ENCODE peak calls at places on chromosome 11, in seven cellular contexts. B is heart right ventricle; D is neuronal stem cell; Z is Jurkat, Clone E6-1; Q is LoVo; S is kidney tubule cell; I is anterior cingulate cortex. C is an unnamed sample.

GRCh38 chr11:68327586-68328370 is 15.4 kb downstream of the LRP5 start:
- DNase-seq in S (no peak), I (no peak), D (no peak), Z (no peak), Q (no peak), B (no peak), C (no peak)

GRCh38 chr11:34977039-34977906 is 60.9 kb downstream of the PDHX start:
- DNase-seq in B (no peak), D (no peak), S (peak; percentile 48), Z (no peak), Q (peak; percentile 19), I (no peak), C (no peak)

GRCh38 chr11:101215069-101215468 is 85.5 kb upstream of the PGR start:
- DNase-seq in D (no peak), Z (no peak), B (no peak), S (no peak), I (no peak), Q (no peak), C (no peak)

GRCh38 chr11:49208006-49208721 is at the start of gene FOLH1:
- DNase-seq in B (peak; percentile 24), D (peak; percentile 5), Z (no peak), Q (no peak), I (peak; percentile 35), S (peak; percentile 36), C (peak; percentile 63)

GRCh38 chr11:46277623-46278386 is at the start of gene CREB3L1:
- DNase-seq in Q (no peak), I (no peak), Z (no peak), S (no peak), D (no peak), B (peak; percentile 59), C (no peak)

GRCh38 chr11:16856022-16856471 is 117.6 kb downstream of the C11orf58 start:
- DNase-seq in S (no peak), I (no peak), Z (no peak), B (no peak), Q (no peak), D (no peak), C (no peak)

GRCh38 chr11:86787018-86787417 is 13.3 kb upstream of the PRSS23 start:
- DNase-seq in B (no peak), S (no peak), I (no peak), D (no peak), Z (no peak), Q (no peak), C (no peak)

GRCh38 chr11:69957849-69958248 is 120.3 kb upstream of the ANO1 start:
- DNase-seq in S (no peak), B (no peak), Q (no peak), Z (no peak), D (no peak), I (no peak), C (no peak)

GRCh38 chr11:45233121-45233803 is 52.9 kb downstream of the SYT13 start:
- DNase-seq in I (no peak), B (peak; percentile 71), D (peak; percentile 60), Z (peak; percentile 55), S (peak; percentile 56), Q (peak; percentile 52), C (peak; percentile 85)

GRCh38 chr11:14643697-14644395 is at the start of gene PDE3B:
- DNase-seq in Q (peak; percentile 50), D (peak; percentile 72), I (peak; percentile 36), Z (peak; percentile 62), B (peak; percentile 84), S (peak; percentile 68), C (peak; percentile 92)

GRCh38 chr11:69563946-69564780 is 76.8 kb upstream of the CCND1 start:
- DNase-seq in I (no peak), B (no peak), D (no peak), Z (no peak), S (peak; percentile 86), Q (no peak), C (peak; percentile 58)

GRCh38 chr11:66835762-66836405 is 7.4 kb upstream of the RCE1 start:
- DNase-seq in S (no peak), Q (no peak), B (no peak), D (no peak), Z (no peak), I (no peak), C (no peak)

GRCh38 chr11:60970369-60970774 is 1.1 kb upstream of the CD6 start:
- DNase-seq in D (no peak), Q (peak; percentile 61), S (peak; percentile 48), Z (peak; percentile 58), I (no peak), B (peak; percentile 69), C (peak; percentile 61)

GRCh38 chr11:83691387-83692088 is 405.4 kb upstream of the CCDC90B start:
- DNase-seq in Q (no peak), I (no peak), S (no peak), B (no peak), D (no peak), Z (no peak), C (peak; percentile 33)

GRCh38 chr11:76654980-76655379 is 15.6 kb downstream of the LRRC32 start:
- DNase-seq in D (no peak), B (no peak), Z (no peak), I (no peak), S (no peak), Q (no peak), C (no peak)

GRCh38 chr11:10317281-10317755 is 12.4 kb downstream of the ADM start:
- DNase-seq in I (no peak), Z (no peak), S (no peak), D (peak; percentile 65), B (no peak), Q (no peak), C (peak; percentile 44)

GRCh38 chr11:107719557-107720304 is 7.9 kb upstream of the SLN start:
- DNase-seq in D (no peak), I (no peak), Z (no peak), S (no peak), B (no peak), Q (no peak), C (no peak)

GRCh38 chr11:73663604-73664495 is 17.5 kb downstream of the PLEKHB1 start:
- DNase-seq in D (no peak), Q (no peak), I (no peak), S (no peak), B (no peak), Z (no peak), C (no peak)

GRCh38 chr11:65446446-65447277 is 24.1 kb downstream of the NEAT1 start:
- DNase-seq in Q (no peak), S (peak; percentile 41), B (no peak), D (no peak), I (no peak), Z (no peak), C (no peak)

GRCh38 chr11:11946878-11947277 is 61.5 kb downstream of the DKK3 start:
- DNase-seq in I (no peak), S (no peak), Q (no peak), D (no peak), B (no peak), Z (no peak), C (no peak)

GRCh38 chr11:123560001-123560400 is 94.4 kb downstream of the SCN3B start:
- DNase-seq in B (peak; percentile 64), Z (no peak), S (peak; percentile 47), D (no peak), Q (no peak), I (peak; percentile 48), C (peak; percentile 49)

GRCh38 chr11:130737866-130738431 is 178.3 kb downstream of the SNX19 start:
- DNase-seq in D (no peak), I (no peak), Q (no peak), S (peak; percentile 71), Z (no peak), B (peak; percentile 72), C (no peak)

GRCh38 chr11:111986589-111986988 is 38.6 kb upstream of the DLAT start:
- DNase-seq in Q (no peak), I (no peak), S (no peak), Z (no peak), B (no peak), D (no peak), C (no peak)

GRCh38 chr11:124740277-124740882 is 638 bp downstream of the NRGN start:
- DNase-seq in D (no peak), B (peak; percentile 43), I (no peak), S (no peak), Q (peak; percentile 22), Z (no peak), C (peak; percentile 57)

GRCh38 chr11:72672839-72673238 is 1.4 kb downstream of the PDE2A start:
- DNase-seq in B (no peak), Z (no peak), S (no peak), D (no peak), I (no peak), Q (no peak), C (no peak)

GRCh38 chr11:76313913-76314740 is 66.8 kb downstream of the THAP12 start:
- DNase-seq in Q (no peak), I (no peak), S (no peak), Z (no peak), D (no peak), B (no peak), C (peak; percentile 78)

GRCh38 chr11:60810151-60810550 is 25.0 kb downstream of the MS4A10 start:
- DNase-seq in D (no peak), Q (no peak), B (no peak), S (no peak), Z (no peak), I (no peak), C (no peak)

GRCh38 chr11:73950869-73951710 is at the start of gene DNAJB13:
- DNase-seq in B (no peak), D (peak; percentile 76), Q (no peak), I (no peak), Z (peak; percentile 41), S (peak; percentile 45), C (peak; percentile 76)

GRCh38 chr11:68583047-68583446 is 101.3 kb upstream of the GAL start:
- DNase-seq in D (no peak), B (no peak), I (no peak), Q (no peak), S (peak; percentile 85), Z (no peak), C (no peak)

GRCh38 chr11:111069076-111069475 is 176.4 kb upstream of the POU2AF2 start:
- DNase-seq in I (no peak), Z (no peak), S (no peak), Q (no peak), D (no peak), B (no peak), C (peak; percentile 37)

GRCh38 chr11:92152245-92152644 is 72.4 kb upstream of the FAT3 start:
- DNase-seq in B (no peak), S (no peak), Q (no peak), Z (peak; percentile 10), D (no peak), I (no peak), C (peak; percentile 8)

GRCh38 chr11:44785856-44786606 is 59.3 kb downstream of the TSPAN18 start:
- DNase-seq in Q (no peak), S (no peak), B (no peak), D (no peak), Z (no peak), I (no peak), C (peak; percentile 66)

GRCh38 chr11:61695917-61696316 is 15.7 kb downstream of the DAGLA start:
- DNase-seq in B (peak; percentile 74), Z (peak; percentile 77), D (no peak), I (peak; percentile 27), S (peak; percentile 96), Q (no peak), C (peak; percentile 50)

GRCh38 chr11:92969634-92970347 is at the start of gene MTNR1B:
- DNase-seq in S (no peak), Q (no peak), B (no peak), I (no peak), D (peak; percentile 6), Z (no peak), C (no peak)

GRCh38 chr11:111334495-111335123 is 36.3 kb downstream of the POU2AF3 start:
- DNase-seq in S (peak; percentile 28), Z (no peak), D (no peak), Q (peak; percentile 50), I (no peak), B (no peak), C (no peak)

GRCh38 chr11:65782816-65783228 is 2.0 kb upstream of the AP5B1 start:
- DNase-seq in S (peak; percentile 44), D (no peak), B (no peak), Q (no peak), I (no peak), Z (no peak), C (no peak)

GRCh38 chr11:123212406-123212805 is 17.4 kb upstream of the CLMP start:
- DNase-seq in D (no peak), S (no peak), I (no peak), Z (no peak), B (no peak), Q (no peak), C (no peak)